ENCODE peak calls at places on chromosomes 11 and 22, in seven cellular contexts. F, Y, M, N, Z, D and L are unnamed samples.

GRCh38 chr22:23591203-23591791 is 11.2 kb upstream of the IGLL1 start:
- DNase-seq in F (peak; percentile 95), Y (peak; percentile 54), M (peak; percentile 56), N (no peak), Z (peak; percentile 76), D (peak; percentile 38), L (peak; percentile 50)

GRCh38 chr22:19876941-19877625 is 22.4 kb upstream of the GNB1L start:
- DNase-seq in F (peak; percentile 20), Y (no peak), M (no peak), N (peak; percentile 61), Z (no peak), D (no peak), L (no peak)

GRCh38 chr22:22099833-22100812 is 117.5 kb upstream of the TOP3B start:
- DNase-seq in F (no peak), Y (peak; percentile 32), M (no peak), N (no peak), Z (no peak), D (no peak), L (no peak)

GRCh38 chr11:124113890-124114289 is 1.4 kb upstream of the VWA5A start:
- DNase-seq in F (no peak), Y (peak; percentile 8), M (no peak), N (no peak), Z (peak; percentile 17), D (no peak), L (peak; percentile 63)

GRCh38 chr11:609355-609811 is 6.4 kb downstream of the IRF7 start:
- DNase-seq in F (peak; percentile 41), Y (no peak), M (no peak), N (peak; percentile 64), Z (no peak), D (no peak), L (no peak)

GRCh38 chr11:9462172-9462799 is 1.5 kb downstream of the ZNF143 start:
- DNase-seq in F (no peak), Y (peak; percentile 25), M (no peak), N (no peak), Z (no peak), D (no peak), L (no peak)

GRCh38 chr22:30275625-30276024 is 9.0 kb upstream of the OSM start:
- DNase-seq in F (no peak), Y (no peak), M (no peak), N (no peak), Z (no peak), D (no peak), L (no peak)

GRCh38 chr11:70005107-70005818 is 72.9 kb upstream of the ANO1 start:
- DNase-seq in F (no peak), Y (peak; percentile 96), M (no peak), N (no peak), Z (no peak), D (no peak), L (no peak)

GRCh38 chr11:3671334-3672254 is at the start of gene CHRNA10:
- DNase-seq in F (no peak), Y (no peak), M (no peak), N (no peak), Z (no peak), D (no peak), L (no peak)

GRCh38 chr11:12179019-12179418 is 68.6 kb downstream of the MICAL2 start:
- DNase-seq in F (no peak), Y (no peak), M (no peak), N (no peak), Z (no peak), D (no peak), L (peak; percentile 67)

GRCh38 chr22:36304429-36304828 is 51.5 kb downstream of the APOL1 start:
- DNase-seq in F (no peak), Y (peak; percentile 29), M (no peak), N (no peak), Z (no peak), D (no peak), L (no peak)

GRCh38 chr11:93770160-93770559 is 13.9 kb upstream of the MED17 start:
- DNase-seq in F (no peak), Y (no peak), M (no peak), N (no peak), Z (no peak), D (no peak), L (no peak)

GRCh38 chr22:36267896-36268485 is 15.1 kb downstream of the APOL1 start:
- DNase-seq in F (no peak), Y (no peak), M (no peak), N (peak; percentile 25), Z (no peak), D (no peak), L (no peak)

GRCh38 chr22:36239401-36240171 is at the start of gene APOL2:
- DNase-seq in F (peak; percentile 90), Y (peak; percentile 93), M (peak; percentile 93), N (peak; percentile 92), Z (peak; percentile 90), D (peak; percentile 82), L (peak; percentile 92)

DNA sequence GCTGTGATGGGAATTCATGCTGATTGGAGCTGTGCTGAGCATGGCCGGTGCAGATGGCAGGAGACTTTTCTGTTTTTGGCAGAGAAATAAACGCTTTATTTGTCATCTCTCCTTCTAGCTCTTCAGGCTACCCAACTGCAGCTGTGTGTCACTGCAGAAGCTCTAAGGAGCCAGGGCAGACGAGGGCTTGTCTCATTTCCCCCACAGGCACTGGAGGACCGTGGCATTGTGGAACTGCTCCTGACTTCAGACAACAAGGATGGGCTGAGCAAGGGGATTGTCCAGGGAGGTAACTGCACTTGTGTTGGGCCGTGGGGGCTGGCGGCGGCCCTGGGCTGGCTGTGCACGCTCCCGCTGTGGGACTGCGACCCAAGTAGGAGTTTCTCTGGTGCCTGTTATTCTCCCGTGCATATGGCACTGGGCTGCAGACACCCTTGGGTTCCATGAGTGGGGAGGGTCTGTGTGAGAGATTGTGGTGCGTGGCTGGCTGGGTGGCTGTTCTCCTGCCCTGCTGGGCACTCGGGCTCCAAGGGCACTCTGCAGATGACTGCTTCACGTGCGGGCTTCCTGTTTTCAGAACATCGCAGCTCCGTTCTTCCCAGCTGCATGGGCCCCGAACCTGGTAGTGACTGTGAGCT is 27.2 kb downstream of the GLB1L2 start:
- DNase-seq in F (no peak), Y (no peak), M (no peak), N (peak; percentile 30), Z (peak; percentile 8), D (no peak), L (no peak)
- H3K27ac ChIP-seq in F (no peak overlapping the region), Y (no peak overlapping the region), M (no peak overlapping the region), N (no peak overlapping the region), Z (no peak overlapping the region), D (no peak overlapping the region), L (no peak overlapping the region)

GRCh38 chr11:61829806-61830205 is 1.7 kb downstream of the FADS2 start:
- DNase-seq in F (no peak), Y (no peak), M (no peak), N (no peak), Z (no peak), D (no peak), L (no peak)

GRCh38 chr11:61828379-61828628 is 204 bp downstream of the FADS2 start:
- DNase-seq in F (no peak), Y (no peak), M (no peak), N (no peak), Z (no peak), D (no peak), L (no peak)

GRCh38 chr11:61830318-61831105 is 2.4 kb downstream of the FADS2 start:
- DNase-seq in F (no peak), Y (peak; percentile 28), M (no peak), N (no peak), Z (peak; percentile 54), D (no peak), L (no peak)

GRCh38 chr11:61827573-61828378 is at the start of gene FADS2:
- DNase-seq in F (peak; percentile 86), Y (peak; percentile 89), M (peak; percentile 68), N (peak; percentile 77), Z (peak; percentile 98), D (peak; percentile 87), L (peak; percentile 63)

GRCh38 chr11:61828629-61829407 is 718 bp downstream of the FADS2 start:
- DNase-seq in F (peak; percentile 45), Y (no peak), M (peak; percentile 18), N (no peak), Z (peak; percentile 82), D (peak; percentile 75), L (no peak)
- TF ChIP-seq CTCF in F (peak; percentile 43), Y (peak; percentile 41), M (no peak), N (no peak), Z (peak; percentile 33), D (peak; percentile 55), L (no peak)

DNA sequence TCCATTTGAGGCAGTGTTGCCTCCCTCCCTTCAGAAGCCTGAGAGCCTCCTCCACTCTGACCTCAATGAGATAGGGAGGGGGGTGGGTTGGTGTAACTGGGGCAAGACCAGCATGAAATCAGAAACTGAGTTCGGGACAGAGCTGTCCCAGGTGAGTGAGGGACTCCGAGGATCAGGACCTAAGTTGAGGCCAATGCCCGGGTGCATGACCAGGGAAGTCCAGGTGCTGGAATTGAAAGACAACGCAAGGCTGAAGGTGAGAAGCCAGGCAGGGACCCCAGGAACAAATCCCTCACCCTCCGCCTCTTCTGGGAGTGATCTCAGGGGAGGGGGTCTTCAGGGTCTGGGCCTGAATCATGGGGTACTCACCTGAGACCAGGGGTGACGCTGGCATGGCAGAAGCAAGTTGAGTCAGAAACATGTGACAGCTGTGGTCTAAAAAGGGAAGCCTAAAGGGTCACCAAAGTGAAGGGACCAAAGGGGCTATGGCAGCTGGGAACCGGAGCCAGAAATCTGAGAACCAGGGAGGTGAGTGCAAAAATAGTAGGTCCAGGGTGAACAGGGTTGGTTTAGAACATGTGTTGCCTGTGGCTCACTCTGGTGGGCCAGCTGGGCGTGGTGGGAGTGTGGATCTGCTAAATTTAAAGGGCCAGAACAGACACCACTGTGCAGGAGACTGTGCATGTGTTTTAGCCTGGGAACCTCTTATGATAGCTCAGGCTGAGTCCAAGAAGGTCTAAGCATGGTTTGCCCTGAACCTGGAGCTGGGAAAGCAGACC is 41.1 kb upstream of the ZBED5 start:
- DNase-seq in F (no peak), Y (no peak), M (no peak), N (no peak), Z (peak; percentile 16), D (no peak), L (no peak)
- TF ChIP-seq POLR2A in F (no peak), Y (no peak), M (no peak), N (no peak), Z (no peak), D (no peak), L (no peak)

GRCh38 chr11:118359295-118359958 is at the start of gene UBE4A:
- DNase-seq in F (peak; percentile 98), Y (peak; percentile 93), M (peak; percentile 98), N (peak; percentile 97), Z (peak; percentile 97), D (peak; percentile 57), L (peak; percentile 97)
- H3K27ac ChIP-seq in F (no peak within 1 kb of the TSS), Y (peak within 1 kb of the TSS; percentile 75), M (peak within 1 kb of the TSS; percentile 73), N (peak within 1 kb of the TSS; percentile 63), Z (peak within 1 kb of the TSS; percentile 53), D (peak within 1 kb of the TSS; percentile 86), L (peak within 1 kb of the TSS; percentile 52)